ENCODE peak calls at places on chromosomes 16 and 17, in six cellular contexts. Q, T, M, Z, Y and X are unnamed samples.

GRCh38 chr16:54034684-54035083 is 251.9 kb downstream of the IRX3 start:
- DNase-seq in Q (peak; percentile 17), T (no peak), Z (no peak), M (no peak), Y (no peak), X (peak; percentile 58)

GRCh38 chr16:80027007-80027965 is 426.7 kb upstream of the MAF start:
- DNase-seq in Y (peak; percentile 19), Z (peak; percentile 80), T (peak; percentile 97), M (peak; percentile 90), Q (peak; percentile 71), X (peak; percentile 86)

GRCh38 chr17:44076716-44077594 is 6.4 kb downstream of the G6PC3 start:
- DNase-seq in Y (no peak), Q (no peak), T (no peak), Z (peak; percentile 63), M (no peak), X (no peak)

GRCh38 chr17:31724619-31725018 is 134.4 kb downstream of the COPRS start:
- DNase-seq in M (no peak), T (no peak), Q (peak; percentile 27), Y (no peak), Z (no peak), X (no peak)

GRCh38 chr17:60969500-60970037 is 291.9 kb downstream of the BCAS3 start:
- DNase-seq in Z (no peak), M (no peak), T (no peak), Q (no peak), Y (no peak), X (no peak)

GRCh38 chr17:9307313-9307998 is 268.2 kb downstream of the STX8 start:
- DNase-seq in Y (no peak), Z (no peak), T (no peak), M (no peak), Q (peak; percentile 21), X (no peak)

GRCh38 chr16:67781548-67781921 is 24.8 kb downstream of the RANBP10 start:
- DNase-seq in Q (no peak), T (no peak), Z (no peak), Y (no peak), M (peak; percentile 56), X (peak; percentile 48)

GRCh38 chr16:81830845-81831600 is 51.9 kb downstream of the PLCG2 start:
- DNase-seq in Q (no peak), T (no peak), Y (no peak), Z (no peak), M (no peak), X (no peak)

GRCh38 chr16:14501331-14502255 is 128.5 kb downstream of the PARN start:
- DNase-seq in M (peak; percentile 81), Q (peak; percentile 85), Y (peak; percentile 50), T (peak; percentile 95), Z (peak; percentile 92), X (peak; percentile 53)

GRCh38 chr17:17028059-17028877 is 14.0 kb upstream of the MPRIP start:
- DNase-seq in Y (no peak), Z (peak; percentile 94), Q (no peak), M (peak; percentile 91), T (peak; percentile 100), X (no peak)

GRCh38 chr17:20997711-20998570 is 44.9 kb downstream of the USP22 start:
- DNase-seq in Z (no peak), M (no peak), T (no peak), Q (no peak), Y (no peak), X (peak; percentile 27)
- TF ChIP-seq MYC in Z (no peak), M (no peak), T (no peak), Q (no peak), Y (no peak), X (no peak)

GRCh38 chr16:88672776-88673175 is 9.9 kb upstream of the MVD start:
- DNase-seq in T (peak; percentile 42), Q (no peak), M (no peak), Z (no peak), Y (no peak), X (peak; percentile 52)

GRCh38 chr16:88669986-88670385 is 7.1 kb upstream of the MVD start:
- DNase-seq in Y (no peak), M (no peak), Q (no peak), Z (no peak), T (no peak), X (no peak)

GRCh38 chr16:88676502-88677242 is 9.6 kb downstream of the SNAI3 start:
- DNase-seq in T (no peak), M (no peak), Y (no peak), Q (no peak), Z (no peak), X (no peak)

GRCh38 chr16:88671806-88672205 is 8.9 kb upstream of the MVD start:
- DNase-seq in Q (no peak), Y (no peak), M (no peak), Z (no peak), T (no peak), X (no peak)

DNA sequence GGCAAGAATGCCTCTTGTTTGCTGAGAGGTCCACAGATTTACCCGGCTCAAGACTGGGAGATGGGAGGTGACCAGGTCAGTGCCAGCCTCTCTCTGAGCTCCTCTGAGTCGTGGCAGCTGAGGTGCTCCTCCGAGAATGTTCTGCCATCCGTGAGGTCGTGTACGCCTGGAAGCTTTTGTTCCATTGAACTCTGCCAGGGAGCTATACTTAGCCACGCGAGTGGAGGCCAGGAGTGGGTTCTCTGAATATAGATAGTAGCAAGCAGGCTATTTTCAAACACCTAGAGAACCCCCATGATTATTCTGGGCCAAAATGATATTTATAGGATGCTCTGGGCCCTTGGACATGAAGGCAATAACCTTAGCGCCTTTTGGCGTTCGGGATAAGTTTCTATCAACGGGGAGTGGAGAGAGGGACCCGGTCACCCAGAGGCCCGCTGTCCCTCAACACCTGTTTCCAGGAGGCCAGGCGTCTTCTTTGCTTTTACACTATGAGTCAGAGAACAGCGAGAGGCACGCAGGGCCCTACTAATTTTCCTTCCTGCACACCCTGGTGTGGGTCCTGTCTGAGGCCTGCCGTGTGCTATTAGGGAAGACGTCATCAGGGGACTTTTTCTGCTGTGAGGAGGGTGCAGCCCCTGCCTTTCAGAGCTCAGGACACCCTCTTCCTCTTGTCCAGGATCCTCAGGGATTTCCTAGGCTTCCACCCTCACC is 11.0 kb upstream of the MVD start:
- DNase-seq in T (no peak), Z (no peak), Y (no peak), M (no peak), Q (no peak), X (no peak)
- TF ChIP-seq MYC in T (no peak), Z (no peak), Y (no peak), M (no peak), Q (no peak), X (no peak)

GRCh38 chr16:89695875-89696597 is 5.5 kb downstream of the SPATA2L start:
- DNase-seq in Q (no peak), T (no peak), Z (no peak), Y (no peak), M (no peak), X (peak; percentile 14)

GRCh38 chr16:89695086-89695874 is 6.2 kb downstream of the SPATA2L start:
- DNase-seq in T (no peak), Y (no peak), Z (peak; percentile 64), Q (no peak), M (no peak), X (no peak)

GRCh38 chr16:89697616-89698331 is 3.7 kb downstream of the SPATA2L start:
- DNase-seq in T (no peak), Z (no peak), Y (no peak), M (no peak), Q (no peak), X (peak; percentile 21)

GRCh38 chr16:89697161-89697615 is 4.3 kb downstream of the SPATA2L start:
- DNase-seq in Z (no peak), T (no peak), M (no peak), Q (no peak), Y (no peak), X (peak; percentile 14)

DNA sequence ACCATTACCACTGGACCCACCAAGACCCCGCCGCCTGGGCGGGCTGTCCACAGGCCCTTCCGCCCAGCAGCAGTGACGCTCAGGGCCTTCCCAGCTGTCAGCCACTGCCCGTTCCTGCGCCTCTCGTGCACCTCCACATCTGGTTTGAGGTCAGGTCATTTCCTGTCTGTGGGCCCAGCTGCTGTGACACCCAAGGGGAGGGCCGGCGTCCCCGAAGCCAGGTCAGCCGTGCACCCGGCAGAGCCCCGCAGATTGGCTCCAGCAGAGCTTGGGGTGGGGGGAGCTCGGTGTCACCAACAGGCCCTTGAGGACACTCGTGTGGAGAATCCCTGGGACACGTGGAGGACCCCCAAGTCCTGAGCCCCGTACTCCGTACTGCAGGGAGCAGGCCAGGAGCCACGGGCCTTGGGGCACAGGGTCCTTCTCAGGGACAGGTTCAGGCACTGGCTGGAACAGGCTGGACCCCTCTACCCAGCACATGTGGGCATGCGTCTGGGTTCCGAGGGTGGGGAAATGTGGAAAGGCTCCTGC is 4.8 kb downstream of the SPATA2L start:
- DNase-seq in Y (no peak), T (no peak), Z (no peak), Q (no peak), M (no peak), X (peak; percentile 37)
- TF ChIP-seq MYC in Y (no peak), T (no peak), Z (no peak), Q (no peak), M (no peak), X (no peak)

DNA sequence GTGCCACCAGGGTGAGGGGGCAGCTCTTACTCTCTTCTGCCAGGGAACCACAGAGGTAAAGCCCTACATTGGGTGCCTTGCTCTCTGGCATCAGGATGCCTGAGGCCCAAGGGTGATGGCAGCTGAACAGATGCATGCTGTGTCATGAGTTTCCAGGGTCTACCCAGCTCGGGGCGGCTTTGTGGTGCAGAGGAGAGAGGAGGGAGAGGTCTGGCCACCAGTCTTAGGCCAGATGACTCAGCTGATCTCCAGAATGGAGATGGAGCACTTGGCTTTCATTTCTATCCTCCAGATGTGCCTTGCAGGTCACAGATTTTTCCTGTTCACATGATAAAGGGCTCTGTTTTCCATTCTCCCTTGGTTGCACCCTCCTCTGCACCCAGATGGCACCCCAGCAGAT is 23.6 kb upstream of the USP22 start:
- DNase-seq in T (no peak), Q (no peak), M (peak; percentile 20), Y (no peak), Z (no peak), X (no peak)
- TF ChIP-seq MYC in T (no peak), Q (no peak), M (no peak), Y (no peak), Z (no peak), X (no peak)